ENCODE peak calls at places on chromosomes 1 and 21, in four cellular contexts. M is endothelial cell, J is cardiac fibroblast, I is occipital lobe. A is an unnamed sample.
A peak's percentile ranks its signal among the peaks of the same experiment; 100 is the strongest.

GRCh38 chr1:223269006-223269405 is 95.0 kb downstream of the SUSD4 start:
- DNase-seq in M (no peak), J (no peak), I (no peak), A (no peak)

GRCh38 chr1:47771766-47772165 is 225.4 kb downstream of the TRABD2B start:
- DNase-seq in M (no peak), J (no peak), I (no peak), A (no peak)

GRCh38 chr1:20728371-20729154 is 3.9 kb downstream of the SH2D5 start:
- DNase-seq in M (no peak), J (no peak), I (no peak), A (no peak)

GRCh38 chr1:114108741-114109255 is 44.9 kb downstream of the SYT6 start:
- DNase-seq in M (no peak), J (peak; percentile 24), I (no peak), A (no peak)

GRCh38 chr21:15894596-15894995 is 164.8 kb downstream of the USP25 start:
- DNase-seq in M (no peak), J (peak; percentile 55), I (no peak), A (no peak)

GRCh38 chr1:163275222-163275621 is 46.5 kb upstream of the NUF2 start:
- DNase-seq in M (no peak), J (peak; percentile 38), I (no peak), A (no peak)

GRCh38 chr1:69648486-69648885 is 80.8 kb downstream of the LRRC7 start:
- DNase-seq in M (no peak), J (peak; percentile 32), I (no peak), A (peak; percentile 21)

GRCh38 chr1:29569971-29570634 is 333.8 kb downstream of the PTPRU start:
- DNase-seq in M (no peak), J (peak; percentile 59), I (no peak), A (peak; percentile 92)

GRCh38 chr1:218660678-218661053 is 315.5 kb downstream of the TGFB2 start:
- DNase-seq in M (no peak), J (peak; percentile 85), I (no peak), A (no peak)

GRCh38 chr1:68199603-68200002 is 32.7 kb downstream of the WLS start:
- DNase-seq in M (no peak), J (no peak), I (no peak), A (no peak)

A was measured in foreskin keratinocyte.